ENCODE peak calls at places on chromosomes 13 and 19, in five cellular contexts. One of them, this sample, is unnamed.

GRCh38 chr13:77397636-77398035 is 70.7 kb upstream of the MYCBP2 start:
- DNase-seq in A549: no peak
- DNase-seq in GM12878: no peak
- DNase-seq in K562: no peak
- DNase-seq in HepG2: no peak
- DNase-seq in this sample: no peak

GRCh38 chr13:41543664-41544300 is 86.4 kb downstream of the RGCC start:
- DNase-seq in A549: no peak
- DNase-seq in GM12878: no peak
- DNase-seq in K562: no peak
- DNase-seq in HepG2: no peak
- DNase-seq in this sample: no peak

GRCh38 chr13:37645181-37645580 is 46.6 kb upstream of the POSTN start:
- DNase-seq in A549: no peak
- DNase-seq in GM12878: no peak
- DNase-seq in K562: no peak
- DNase-seq in HepG2: no peak
- DNase-seq in this sample: no peak

GRCh38 chr13:49343255-49343654 is 95.5 kb downstream of the CDADC1 start:
- DNase-seq in A549: no peak
- DNase-seq in GM12878: no peak
- DNase-seq in K562: peak
- DNase-seq in HepG2: no peak
- DNase-seq in this sample: no peak

GRCh38 chr13:110271313-110271712 is 35.6 kb downstream of the COL4A1 start:
- DNase-seq in A549: no peak
- DNase-seq in GM12878: no peak
- DNase-seq in K562: no peak
- DNase-seq in HepG2: no peak
- DNase-seq in this sample: no peak

GRCh38 chr19:40139533-40140287 is 49.0 kb upstream of the ZNF780A start:
- DNase-seq in A549: peak
- DNase-seq in GM12878: no peak
- DNase-seq in K562: peak
- DNase-seq in HepG2: peak
- DNase-seq in this sample: peak

GRCh38 chr19:57888494-57889231 is at the start of gene ZNF814:
- DNase-seq in A549: peak
- DNase-seq in GM12878: peak
- DNase-seq in K562: peak
- DNase-seq in HepG2: no peak
- DNase-seq in this sample: peak

GRCh38 chr13:94435604-94436226 is 43.8 kb downstream of the DCT start:
- DNase-seq in A549: peak
- DNase-seq in GM12878: no peak
- DNase-seq in K562: peak
- DNase-seq in HepG2: peak
- DNase-seq in this sample: peak

GRCh38 chr13:42986176-42986574 is 5.9 kb downstream of the EPSTI1 start:
- DNase-seq in A549: no peak
- DNase-seq in GM12878: no peak
- DNase-seq in K562: no peak
- DNase-seq in HepG2: no peak
- DNase-seq in this sample: no peak

GRCh38 chr13:97433727-97434416 is at the start of gene RAP2A:
- DNase-seq in A549: peak
- DNase-seq in GM12878: peak
- DNase-seq in K562: peak
- DNase-seq in HepG2: peak
- DNase-seq in this sample: peak

GRCh38 chr19:16467581-16467980 is 4.2 kb downstream of the EPS15L1 start:
- DNase-seq in A549: no peak
- DNase-seq in GM12878: no peak
- DNase-seq in K562: no peak
- DNase-seq in HepG2: no peak
- DNase-seq in this sample: peak

GRCh38 chr13:61410669-61411297 is 4.9 kb downstream of the PCDH20 start:
- DNase-seq in A549: peak
- DNase-seq in GM12878: no peak
- DNase-seq in K562: peak
- DNase-seq in HepG2: peak
- DNase-seq in this sample: peak

GRCh38 chr19:29886535-29886934 is 55.5 kb upstream of the URI1 start:
- DNase-seq in A549: no peak
- DNase-seq in GM12878: no peak
- DNase-seq in K562: no peak
- DNase-seq in HepG2: no peak
- DNase-seq in this sample: no peak

GRCh38 chr19:29442910-29443309 is 82.9 kb upstream of the VSTM2B start:
- DNase-seq in A549: no peak
- DNase-seq in GM12878: no peak
- DNase-seq in K562: no peak
- DNase-seq in HepG2: no peak
- DNase-seq in this sample: no peak

GRCh38 chr13:88623150-88623549 is 952.0 kb downstream of the SLITRK5 start:
- DNase-seq in A549: no peak
- DNase-seq in GM12878: no peak
- DNase-seq in K562: no peak
- DNase-seq in HepG2: no peak
- DNase-seq in this sample: no peak

GRCh38 chr13:112767506-112768471 is 78.0 kb downstream of the ATP11A start:
- DNase-seq in A549: no peak
- DNase-seq in GM12878: peak
- DNase-seq in K562: no peak
- DNase-seq in HepG2: no peak
- DNase-seq in this sample: no peak

GRCh38 chr13:51534075-51534817 is 50.0 kb upstream of the WDFY2 start:
- DNase-seq in A549: no peak
- DNase-seq in GM12878: no peak
- DNase-seq in K562: no peak
- DNase-seq in HepG2: no peak
- DNase-seq in this sample: no peak

GRCh38 chr13:52830946-52831345 is 17.5 kb downstream of the PCDH8 start:
- DNase-seq in A549: no peak
- DNase-seq in GM12878: no peak
- DNase-seq in K562: no peak
- DNase-seq in HepG2: no peak
- DNase-seq in this sample: no peak

GRCh38 chr19:49475995-49476880 is 2.2 kb downstream of the FLT3LG start:
- DNase-seq in A549: peak
- DNase-seq in GM12878: no peak
- DNase-seq in K562: peak
- DNase-seq in HepG2: no peak
- DNase-seq in this sample: peak

GRCh38 chr19:38506375-38506722 is 72.9 kb downstream of the RYR1 start:
- DNase-seq in A549: no peak
- DNase-seq in GM12878: no peak
- DNase-seq in K562: no peak
- DNase-seq in HepG2: no peak
- DNase-seq in this sample: no peak

GRCh38 chr13:78022164-78022877 is 103.7 kb upstream of the EDNRB start:
- DNase-seq in A549: no peak
- DNase-seq in GM12878: peak
- DNase-seq in K562: no peak
- DNase-seq in HepG2: no peak
- DNase-seq in this sample: no peak

GRCh38 chr13:101631403-101631802 is 178.9 kb downstream of the ITGBL1 start:
- DNase-seq in A549: no peak
- DNase-seq in GM12878: no peak
- DNase-seq in K562: no peak
- DNase-seq in HepG2: no peak
- DNase-seq in this sample: no peak

GRCh38 chr19:10751109-10751972 is 33.5 kb downstream of the DNM2 start:
- DNase-seq in A549: no peak
- DNase-seq in GM12878: no peak
- DNase-seq in K562: no peak
- DNase-seq in HepG2: no peak
- DNase-seq in this sample: no peak

GRCh38 chr13:46124967-46125933 is 20.4 kb upstream of the CPB2 start:
- DNase-seq in A549: no peak
- DNase-seq in GM12878: no peak
- DNase-seq in K562: peak
- DNase-seq in HepG2: no peak
- DNase-seq in this sample: no peak

GRCh38 chr19:30161770-30162169 is 210.4 kb upstream of the ZNF536 start:
- DNase-seq in A549: no peak
- DNase-seq in GM12878: no peak
- DNase-seq in K562: no peak
- DNase-seq in HepG2: no peak
- DNase-seq in this sample: no peak

GRCh38 chr19:4182082-4182926 is at the start of the genes ANKRD24 and SIRT6:
- DNase-seq in A549: peak
- DNase-seq in GM12878: peak
- DNase-seq in K562: peak
- DNase-seq in HepG2: peak
- DNase-seq in this sample: peak

GRCh38 chr19:23957660-23958281 is 43.1 kb downstream of the ZNF726 start:
- DNase-seq in A549: peak
- DNase-seq in GM12878: no peak
- DNase-seq in K562: no peak
- DNase-seq in HepG2: no peak
- DNase-seq in this sample: no peak

GRCh38 chr13:46531953-46532352 is 21.0 kb upstream of the LRCH1 start:
- DNase-seq in A549: peak
- DNase-seq in GM12878: no peak
- DNase-seq in K562: peak
- DNase-seq in HepG2: no peak
- DNase-seq in this sample: no peak

GRCh38 chr13:46909037-46909436 is 12.2 kb upstream of the HTR2A start:
- DNase-seq in A549: no peak
- DNase-seq in GM12878: no peak
- DNase-seq in K562: no peak
- DNase-seq in HepG2: no peak
- DNase-seq in this sample: no peak

GRCh38 chr19:35128398-35129057 is 6.3 kb downstream of the LGI4 start:
- DNase-seq in A549: no peak
- DNase-seq in GM12878: no peak
- DNase-seq in K562: no peak
- DNase-seq in HepG2: no peak
- DNase-seq in this sample: no peak

GRCh38 chr13:41492432-41493267 is 35.3 kb downstream of the RGCC start:
- DNase-seq in A549: no peak
- DNase-seq in GM12878: no peak
- DNase-seq in K562: no peak
- DNase-seq in HepG2: no peak
- DNase-seq in this sample: no peak

GRCh38 chr13:110644892-110645521 is 29.7 kb downstream of the NAXD start:
- DNase-seq in A549: peak
- DNase-seq in GM12878: no peak
- DNase-seq in K562: no peak
- DNase-seq in HepG2: no peak
- DNase-seq in this sample: peak

GRCh38 chr13:101417043-101417406 is 717 bp upstream of the NALCN start:
- DNase-seq in A549: peak
- DNase-seq in GM12878: no peak
- DNase-seq in K562: no peak
- DNase-seq in HepG2: no peak
- DNase-seq in this sample: peak

GRCh38 chr13:80669112-80669511 is 328.2 kb upstream of the SPRY2 start:
- DNase-seq in A549: no peak
- DNase-seq in GM12878: no peak
- DNase-seq in K562: no peak
- DNase-seq in HepG2: no peak
- DNase-seq in this sample: no peak

GRCh38 chr13:114151031-114151430 is 18.6 kb upstream of the RASA3 start:
- DNase-seq in A549: no peak
- DNase-seq in GM12878: no peak
- DNase-seq in K562: no peak
- DNase-seq in HepG2: no peak
- DNase-seq in this sample: peak
- TF ChIP-seq REST in A549: no peak
- TF ChIP-seq REST in GM12878: no peak
- TF ChIP-seq REST in K562: no peak
- TF ChIP-seq REST in HepG2: no peak
- TF ChIP-seq REST in this sample: no peak

DNA sequence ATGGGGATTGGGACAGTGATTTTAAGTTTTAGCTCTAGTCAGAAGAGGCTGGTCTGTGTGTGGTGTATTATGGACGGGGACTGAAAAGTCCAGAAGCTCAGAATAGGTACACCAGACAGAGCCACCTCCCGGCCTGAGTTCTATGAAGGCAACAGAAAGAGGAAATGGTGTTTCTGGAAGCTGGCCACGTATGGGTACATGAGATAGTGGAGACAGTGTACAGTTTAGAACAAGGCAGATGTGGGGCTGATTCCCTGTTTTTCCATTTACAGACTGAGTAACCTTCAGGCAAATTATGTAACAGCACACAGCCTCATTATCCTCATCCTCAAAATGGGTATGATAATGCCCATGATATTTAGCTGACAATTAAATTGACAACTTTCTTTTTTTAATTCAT is 1.3 kb downstream of the ZNF175 start:
- DNase-seq in A549: no peak
- DNase-seq in GM12878: no peak
- DNase-seq in K562: peak
- DNase-seq in HepG2: no peak
- DNase-seq in this sample: no peak
- TF ChIP-seq RFX5 in A549: no peak
- TF ChIP-seq RFX5 in GM12878: no peak
- TF ChIP-seq RFX5 in K562: no peak
- TF ChIP-seq RFX5 in HepG2: no peak
- TF ChIP-seq RFX5 in this sample: no peak

DNA sequence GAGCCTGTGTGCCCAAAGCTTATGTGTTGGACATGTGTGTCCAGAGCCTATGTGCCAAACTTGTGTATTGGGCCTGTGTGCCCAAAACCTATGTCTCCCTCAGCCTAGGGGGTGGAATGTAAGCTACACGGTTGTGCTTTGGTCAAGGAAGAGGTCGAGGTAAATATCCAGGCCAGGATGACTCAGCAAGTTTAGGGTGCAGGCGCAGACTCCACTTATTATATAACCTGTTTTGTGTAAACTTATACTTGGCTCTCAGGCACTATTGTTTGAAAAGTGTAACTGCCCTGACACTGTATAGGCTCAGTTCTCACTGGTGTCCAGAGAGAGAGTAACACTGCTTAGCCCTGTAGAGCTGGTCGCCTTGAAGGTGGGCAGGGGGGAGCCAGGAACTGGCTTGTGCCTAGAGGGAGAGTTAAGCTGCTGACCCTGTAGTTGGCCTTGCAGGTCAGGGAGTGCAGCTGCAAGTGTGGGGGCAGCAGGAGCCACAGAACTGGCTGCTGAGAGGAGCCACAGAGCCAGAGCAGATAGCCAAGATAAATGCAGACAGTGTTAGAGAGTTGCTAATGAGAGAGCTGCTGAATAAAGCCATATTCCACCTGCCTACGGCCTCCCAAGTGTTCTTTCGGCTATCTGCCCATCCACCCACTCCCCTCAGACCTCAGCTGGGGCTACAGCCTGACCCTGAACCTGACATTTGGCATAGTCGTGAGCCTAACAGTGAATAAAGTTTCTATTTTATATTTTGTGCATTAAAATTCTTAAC is 517.2 kb upstream of the SLITRK1 start:
- DNase-seq in A549: peak
- DNase-seq in GM12878: no peak
- DNase-seq in K562: no peak
- DNase-seq in HepG2: peak
- DNase-seq in this sample: no peak
- TF ChIP-seq REST in A549: no peak
- TF ChIP-seq REST in GM12878: no peak
- TF ChIP-seq REST in K562: no peak
- TF ChIP-seq REST in HepG2: no peak
- TF ChIP-seq REST in this sample: no peak

GRCh38 chr13:100129605-100130004 is 40.7 kb downstream of the PCCA start:
- DNase-seq in A549: no peak
- DNase-seq in GM12878: peak
- DNase-seq in K562: no peak
- DNase-seq in HepG2: no peak
- DNase-seq in this sample: no peak
- TF ChIP-seq RFX5 in A549: no peak
- TF ChIP-seq RFX5 in GM12878: no peak
- TF ChIP-seq RFX5 in K562: no peak
- TF ChIP-seq RFX5 in HepG2: no peak
- TF ChIP-seq RFX5 in this sample: no peak

This sample was measured in SK-N-SH.